ENCODE peak calls at places on chromosomes 12 and 14, in four cellular contexts. One of them, this sample, is unnamed.

GRCh38 chr12:19186722-19187661 is 57.5 kb downstream of the PLEKHA5 start:
- DNase-seq in stomach: no peak
- DNase-seq in heart right ventricle: no peak
- DNase-seq in heart left ventricle: no peak
- DNase-seq in this sample: no peak

GRCh38 chr12:48118491-48118890 is 673 bp upstream of the PFKM start:
- DNase-seq in heart right ventricle: no peak
- DNase-seq in stomach: no peak
- DNase-seq in heart left ventricle: no peak
- DNase-seq in this sample: no peak

GRCh38 chr12:52434760-52435530 is 774 bp upstream of the KRT75 start:
- DNase-seq in heart right ventricle: no peak
- DNase-seq in heart left ventricle: no peak
- DNase-seq in stomach: no peak
- DNase-seq in this sample: no peak

GRCh38 chr12:93706387-93706786 is 29.2 kb downstream of the CRADD start:
- DNase-seq in heart right ventricle: no peak
- DNase-seq in heart left ventricle: no peak
- DNase-seq in stomach: no peak
- DNase-seq in this sample: no peak

GRCh38 chr12:509494-509893 is 49.8 kb downstream of the B4GALNT3 start:
- DNase-seq in heart left ventricle: no peak
- DNase-seq in heart right ventricle: no peak
- DNase-seq in stomach: peak
- DNase-seq in this sample: no peak

GRCh38 chr14:92531151-92531873 is 17.7 kb downstream of the RIN3 start:
- DNase-seq in stomach: no peak
- DNase-seq in heart left ventricle: no peak
- DNase-seq in heart right ventricle: no peak
- DNase-seq in this sample: no peak

GRCh38 chr14:102907980-102908730 is 14.3 kb upstream of the AMN start:
- DNase-seq in heart right ventricle: no peak
- DNase-seq in stomach: no peak
- DNase-seq in heart left ventricle: no peak
- DNase-seq in this sample: no peak

GRCh38 chr12:18886962-18887361 is 149.0 kb downstream of the CAPZA3 start:
- DNase-seq in stomach: no peak
- DNase-seq in heart left ventricle: no peak
- DNase-seq in heart right ventricle: no peak
- DNase-seq in this sample: no peak

GRCh38 chr12:49055978-49056754 is 4.4 kb downstream of the KMT2D start:
- DNase-seq in stomach: peak
- DNase-seq in heart left ventricle: peak
- DNase-seq in heart right ventricle: peak
- DNase-seq in this sample: peak

GRCh38 chr12:92496790-92497189 is 206.0 kb upstream of the PLEKHG7 start:
- DNase-seq in heart right ventricle: no peak
- DNase-seq in stomach: no peak
- DNase-seq in heart left ventricle: no peak
- DNase-seq in this sample: no peak

GRCh38 chr14:72598328-72598727 is 295.6 kb downstream of the DPF3 start:
- DNase-seq in heart left ventricle: no peak
- DNase-seq in heart right ventricle: no peak
- DNase-seq in stomach: no peak
- DNase-seq in this sample: no peak

GRCh38 chr14:72594099-72594901 is 299.6 kb downstream of the DPF3 start:
- DNase-seq in heart left ventricle: no peak
- DNase-seq in heart right ventricle: no peak
- DNase-seq in stomach: no peak
- DNase-seq in this sample: no peak

GRCh38 chr14:72597834-72598233 is 296.1 kb downstream of the DPF3 start:
- DNase-seq in stomach: no peak
- DNase-seq in heart left ventricle: no peak
- DNase-seq in heart right ventricle: no peak
- DNase-seq in this sample: no peak

GRCh38 chr14:72591401-72591800 is 302.5 kb downstream of the DPF3 start:
- DNase-seq in stomach: no peak
- DNase-seq in heart right ventricle: no peak
- DNase-seq in heart left ventricle: no peak
- DNase-seq in this sample: no peak

GRCh38 chr14:72595152-72595551 is 298.7 kb downstream of the DPF3 start:
- DNase-seq in heart right ventricle: no peak
- DNase-seq in heart left ventricle: no peak
- DNase-seq in stomach: no peak
- DNase-seq in this sample: no peak
- H3K27ac ChIP-seq in heart right ventricle: no peak
- H3K27ac ChIP-seq in heart left ventricle: no peak
- H3K27ac ChIP-seq in stomach: no peak
- H3K27ac ChIP-seq in this sample: no peak

DNA sequence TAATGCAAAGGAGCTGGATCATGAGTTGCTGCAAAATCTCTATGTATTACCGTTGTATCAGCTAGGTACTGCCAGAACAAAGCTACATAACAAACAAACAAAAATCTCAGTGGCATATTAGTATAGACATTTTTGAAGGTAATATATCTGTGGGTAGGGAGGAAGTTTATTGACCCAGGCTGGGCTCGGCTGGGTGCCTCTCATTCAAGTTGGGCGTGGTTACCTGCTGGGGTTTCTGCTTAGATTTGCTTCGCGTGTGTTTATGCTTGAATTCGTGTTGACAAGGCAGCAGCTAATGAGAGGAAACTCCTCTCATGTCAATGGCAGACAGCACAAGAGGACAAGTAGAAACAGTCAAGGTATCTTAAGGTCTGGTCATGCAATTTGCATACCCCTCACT is 520.7 kb downstream of the SOX5 start:
- DNase-seq in heart right ventricle: no peak
- DNase-seq in heart left ventricle: no peak
- DNase-seq in stomach: no peak
- DNase-seq in this sample: no peak
- H3K27ac ChIP-seq in heart right ventricle: no peak
- H3K27ac ChIP-seq in heart left ventricle: no peak
- H3K27ac ChIP-seq in stomach: no peak
- H3K27ac ChIP-seq in this sample: no peak

DNA sequence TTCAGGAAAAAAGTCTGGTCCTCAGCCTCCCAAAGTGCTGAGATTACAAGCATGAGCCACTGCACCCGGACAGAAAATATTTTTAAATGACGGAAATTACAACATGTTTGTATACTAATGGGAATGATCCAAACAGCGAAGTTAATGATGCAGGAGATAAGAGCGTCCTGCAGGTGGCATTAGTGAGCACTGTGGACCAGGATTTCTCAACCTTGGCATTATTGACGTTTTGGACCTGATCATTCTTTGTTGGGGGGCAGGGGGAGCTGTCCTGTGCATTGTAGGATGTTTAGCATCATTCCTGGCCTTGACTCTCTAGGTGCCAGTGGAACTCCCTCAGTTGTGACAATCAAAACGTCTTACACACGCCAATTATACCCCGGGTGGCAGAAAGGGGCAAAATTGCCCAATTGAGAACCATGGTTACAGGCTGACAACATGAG is 34.1 kb downstream of the SCFD1 start:
- DNase-seq in stomach: no peak
- DNase-seq in heart left ventricle: no peak
- DNase-seq in heart right ventricle: peak
- DNase-seq in this sample: peak
- H3K27ac ChIP-seq in stomach: no peak
- H3K27ac ChIP-seq in heart left ventricle: no peak
- H3K27ac ChIP-seq in heart right ventricle: no peak
- H3K27ac ChIP-seq in this sample: no peak

GRCh38 chr14:21095430-21096205 is 2.8 kb downstream of the ZNF219 start:
- DNase-seq in stomach: no peak
- DNase-seq in heart right ventricle: peak
- DNase-seq in heart left ventricle: no peak
- DNase-seq in this sample: no peak
- H3K27ac ChIP-seq in stomach: no peak
- H3K27ac ChIP-seq in heart right ventricle: peak
- H3K27ac ChIP-seq in heart left ventricle: no peak
- H3K27ac ChIP-seq in this sample: no peak

DNA sequence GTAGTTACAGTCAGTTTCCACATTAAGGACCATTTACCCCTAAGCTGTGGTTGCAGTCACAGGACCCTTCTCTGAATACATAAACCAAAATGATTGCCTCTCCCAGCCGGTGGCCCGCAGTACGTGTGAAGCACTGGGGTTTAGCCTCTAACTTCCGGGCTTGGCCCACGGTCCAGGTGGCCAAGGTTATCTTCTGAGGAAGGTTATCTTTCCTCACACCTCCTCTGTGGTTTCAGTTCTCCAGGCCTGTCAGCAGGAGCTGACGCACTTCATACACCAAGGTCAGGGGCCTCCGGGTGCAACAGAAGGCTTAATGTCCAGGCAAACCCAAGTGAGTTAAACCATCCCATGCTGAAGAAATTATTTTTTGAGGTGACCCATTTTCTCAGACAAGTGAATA is 291.0 kb upstream of the FKBP4 start:
- DNase-seq in heart left ventricle: no peak
- DNase-seq in heart right ventricle: no peak
- DNase-seq in stomach: peak
- DNase-seq in this sample: no peak
- H3K27ac ChIP-seq in heart left ventricle: peak
- H3K27ac ChIP-seq in heart right ventricle: peak
- H3K27ac ChIP-seq in stomach: no peak
- H3K27ac ChIP-seq in this sample: no peak

This sample was measured in caudate nucleus.